ENCODE peak calls at places on chromosomes 5 and 9, in four cellular contexts. O is CD8-positive, alpha-beta memory T cell; Q is GM23248; R is PC-3. G is an unnamed sample.
A peak's percentile ranks its signal among the peaks of the same experiment; 100 is the strongest.

GRCh38 chr5:76204713-76205112 is 121.5 kb downstream of the SV2C start:
- DNase-seq in O (no peak), Q (peak; percentile 14), R (peak; percentile 45), G (no peak)

GRCh38 chr9:26791274-26791673 is 101.3 kb downstream of the CAAP1 start:
- DNase-seq in O (no peak), Q (no peak), R (no peak), G (no peak)

GRCh38 chr5:31824886-31825774 is 186.2 kb downstream of the PDZD2 start:
- DNase-seq in O (no peak), Q (peak; percentile 78), R (peak; percentile 90), G (peak; percentile 60)

GRCh38 chr5:99771296-99771695 is 763.9 kb upstream of the FAM174A start:
- DNase-seq in O (no peak), Q (no peak), R (peak; percentile 20), G (no peak)

GRCh38 chr5:2670856-2671404 is 80.5 kb downstream of the IRX2 start:
- DNase-seq in O (no peak), Q (no peak), R (no peak), G (no peak)

GRCh38 chr5:149677721-149678120 is 52.4 kb upstream of the PPARGC1B start:
- DNase-seq in O (no peak), Q (no peak), R (no peak), G (no peak)

GRCh38 chr5:172383231-172383802 is 71.0 kb downstream of the SH3PXD2B start:
- DNase-seq in O (no peak), Q (peak; percentile 40), R (peak; percentile 99), G (no peak)

GRCh38 chr9:116361558-116361957 is 208.0 kb downstream of the PAPPA start:
- DNase-seq in O (no peak), Q (no peak), R (no peak), G (no peak)

GRCh38 chr5:81350507-81350906 is 43.4 kb downstream of the ACOT12 start:
- DNase-seq in O (no peak), Q (no peak), R (no peak), G (no peak)

GRCh38 chr5:73197637-73198257 is 24.8 kb downstream of the TMEM174 start:
- DNase-seq in O (no peak), Q (no peak), R (no peak), G (no peak)

GRCh38 chr5:178201927-178202235 is 2.5 kb upstream of the HNRNPAB start:
- DNase-seq in O (no peak), Q (no peak), R (peak; percentile 52), G (peak; percentile 72)

GRCh38 chr5:114448496-114448895 is 86.6 kb downstream of the KCNN2 start:
- DNase-seq in O (no peak), Q (no peak), R (no peak), G (no peak)

GRCh38 chr9:38038307-38039089 is 30.5 kb downstream of the SHB start:
- DNase-seq in O (no peak), Q (no peak), R (no peak), G (no peak)

DNA sequence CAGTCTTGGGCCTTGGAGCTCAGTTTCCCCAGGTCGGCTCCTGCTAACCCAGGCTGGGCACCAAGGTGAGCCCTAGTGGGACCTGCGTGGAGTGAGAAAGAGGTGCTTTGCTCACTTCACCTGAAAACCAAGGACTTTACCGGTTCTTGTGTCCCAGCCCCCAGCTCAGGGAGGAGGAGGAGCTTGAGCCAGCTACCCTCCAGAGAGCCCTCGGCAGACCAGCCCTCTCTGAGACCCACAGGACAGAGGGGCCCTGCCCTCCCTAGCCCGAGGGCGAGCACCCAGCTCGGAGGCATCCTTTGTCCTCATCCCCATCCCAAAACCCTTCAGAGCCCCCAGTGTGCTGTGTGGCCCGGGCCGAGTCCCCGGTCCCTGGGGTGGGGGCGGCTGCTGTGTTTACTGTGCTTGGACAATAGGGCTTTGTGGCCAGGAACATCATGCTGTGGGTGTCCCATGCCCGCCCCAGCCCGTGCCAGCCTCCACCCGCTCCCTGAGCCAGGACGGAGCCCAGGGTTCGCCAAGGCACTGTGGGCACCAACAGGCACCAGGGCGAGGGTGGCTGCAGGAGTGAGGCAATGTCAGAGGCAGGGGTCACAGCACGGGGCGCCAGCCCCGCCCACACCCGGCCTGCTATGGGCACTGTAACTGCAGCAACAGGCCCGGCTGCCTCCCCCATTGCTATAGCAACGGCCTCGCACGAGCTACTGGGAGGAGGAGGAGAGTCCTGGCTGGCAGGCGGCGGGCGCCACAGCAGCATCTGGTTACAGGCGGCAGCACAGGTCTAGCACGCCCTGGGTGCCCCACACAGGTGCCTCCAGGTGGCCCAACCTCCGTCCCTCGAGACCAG is 2.7 kb downstream of the ABCA2 start:
- DNase-seq in O (peak; percentile 24), Q (no peak), R (no peak), G (no peak)
- H3K4me1 ChIP-seq in O (peaks cover 31% of the 10 kb centered on the region), Q (no peaks in the 10 kb centered on the region), R (peaks cover 17% of the 10 kb centered on the region), G (peaks cover 22% of the 10 kb centered on the region)

GRCh38 chr9:131709741-131710499 is 30.0 kb downstream of the RAPGEF1 start:
- DNase-seq in O (peak; percentile 14), Q (peak; percentile 66), R (no peak), G (no peak)
- H3K4me3 ChIP-seq in O (peak overlapping the region; percentile 4), Q (no peak overlapping the region), R (no peak overlapping the region), G (no peak overlapping the region)

DNA sequence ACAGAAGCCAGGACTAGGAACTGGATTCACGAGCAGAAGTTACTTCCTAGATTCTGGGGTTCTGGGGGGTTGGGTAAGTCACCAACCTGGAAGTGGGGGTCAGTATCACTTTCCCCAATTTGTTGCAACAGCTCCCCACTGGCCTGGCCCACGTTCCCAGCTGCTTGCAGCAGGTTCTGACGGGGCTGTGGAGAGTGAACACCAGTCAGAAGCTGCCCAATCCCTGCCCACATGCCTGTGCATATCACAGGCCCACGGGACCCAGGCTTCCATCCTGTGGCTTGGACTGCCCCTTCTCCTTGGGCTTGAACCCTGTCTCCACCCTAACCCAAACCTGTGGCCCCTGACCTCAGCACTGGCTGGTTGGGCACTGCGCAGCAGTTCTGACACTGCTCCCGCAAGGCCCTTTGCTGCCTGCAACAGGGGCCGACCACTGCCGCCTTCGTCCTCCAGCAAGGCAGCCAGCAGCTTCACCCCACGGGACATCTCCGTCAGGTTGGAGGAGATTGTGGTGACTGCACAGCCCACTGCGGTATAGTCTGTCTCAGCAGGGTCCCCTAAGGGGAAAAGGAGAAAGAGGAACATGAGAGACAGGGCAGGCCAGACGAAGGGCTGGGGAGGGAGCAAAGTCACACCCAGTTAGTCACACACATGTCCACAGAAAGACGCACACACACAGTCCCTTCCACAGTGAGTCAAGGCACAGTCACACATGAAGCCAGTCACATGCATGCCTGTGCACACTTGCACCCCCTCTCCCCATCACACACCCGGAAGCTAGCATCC is 13.1 kb downstream of the TLN1 start:
- DNase-seq in O (no peak), Q (peak; percentile 49), R (peak; percentile 39), G (no peak)
- H3K27ac ChIP-seq in O (no peak overlapping the region), Q (peak overlapping the region; percentile 47), R (peak overlapping the region; percentile 63), G (no peak overlapping the region)

GRCh38 chr9:134454386-134454978 is 128.2 kb downstream of the RXRA start:
- DNase-seq in O (no peak), Q (no peak), R (no peak), G (no peak)
- H3K4me1 ChIP-seq in O (peaks cover 20% of the 10 kb centered on the region), Q (peaks cover 23% of the 10 kb centered on the region), R (peaks cover 13% of the 10 kb centered on the region), G (peaks cover 11% of the 10 kb centered on the region)

GRCh38 chr5:34474573-34475021 is 181.5 kb upstream of the RAI14 start:
- DNase-seq in O (no peak), Q (peak; percentile 67), R (peak; percentile 73), G (peak; percentile 27)

GRCh38 chr5:34476941-34477565 is 179.1 kb upstream of the RAI14 start:
- DNase-seq in O (no peak), Q (no peak), R (no peak), G (no peak)

GRCh38 chr5:34469971-34470370 is 186.2 kb upstream of the RAI14 start:
- DNase-seq in O (no peak), Q (no peak), R (no peak), G (no peak)

GRCh38 chr5:34480810-34481528 is 175.2 kb upstream of the RAI14 start:
- DNase-seq in O (no peak), Q (no peak), R (no peak), G (no peak)

GRCh38 chr5:34475249-34475966 is 180.7 kb upstream of the RAI14 start:
- DNase-seq in O (no peak), Q (no peak), R (no peak), G (no peak)
- H3K4me3 ChIP-seq in O (no peak overlapping the region), Q (no peak overlapping the region), R (no peak overlapping the region), G (no peak overlapping the region)

GRCh38 chr9:69090140-69090750 is 54.7 kb downstream of the FXN start:
- DNase-seq in O (no peak), Q (no peak), R (no peak), G (no peak)

GRCh38 chr9:69090943-69091342 is 55.4 kb downstream of the FXN start:
- DNase-seq in O (no peak), Q (no peak), R (no peak), G (no peak)

GRCh38 chr9:69089082-69089481 is 53.5 kb downstream of the FXN start:
- DNase-seq in O (no peak), Q (no peak), R (no peak), G (no peak)

GRCh38 chr9:69086769-69087168 is 51.2 kb downstream of the FXN start:
- DNase-seq in O (no peak), Q (no peak), R (no peak), G (no peak)

DNA sequence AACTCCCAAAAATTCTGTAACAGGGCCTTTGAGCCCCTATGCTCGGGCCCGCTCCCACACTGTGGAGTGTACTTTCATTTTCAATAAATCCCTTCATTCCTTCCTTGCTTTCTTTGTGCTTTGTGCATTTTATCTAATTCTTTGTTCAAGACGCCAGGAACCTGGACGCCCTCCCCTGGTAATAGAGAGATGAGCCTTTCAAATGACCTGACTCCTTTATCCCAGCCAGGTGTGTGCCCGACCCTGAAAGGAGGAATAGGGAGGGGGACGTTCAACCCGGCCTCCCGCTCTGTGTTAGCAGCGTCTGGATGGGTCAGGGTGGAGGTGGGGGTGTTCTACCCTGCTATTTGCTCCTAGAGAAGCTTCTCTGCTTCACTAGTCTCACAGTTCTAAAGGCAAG is 53.9 kb downstream of the FXN start:
- DNase-seq in O (no peak), Q (no peak), R (no peak), G (no peak)
- H3K27ac ChIP-seq in O (no peak overlapping the region), Q (no peak overlapping the region), R (no peak overlapping the region), G (no peak overlapping the region)

G was measured in adrenal gland.